ENCODE peak calls at places on chromosomes 16 and 17, in four cellular contexts. F is GM12865, P is mucosa of descending colon, S is cardiac fibroblast. R is an unnamed sample.

GRCh38 chr17:1299729-1300579 is 20.5 kb downstream of the TRARG1 start:
- DNase-seq in S (no peak), P (no peak), F (no peak), R (no peak)

GRCh38 chr16:57834936-57835335 is 32.6 kb upstream of the KIFC3 start:
- DNase-seq in P (no peak), S (no peak), F (no peak), R (no peak)

GRCh38 chr16:89007371-89008249 is 30.6 kb upstream of the CBFA2T3 start:
- DNase-seq in F (no peak), S (no peak), P (peak), R (no peak)

GRCh38 chr16:89289428-89290395 is 72.2 kb downstream of the ZNF778 start:
- DNase-seq in F (peak), P (peak), S (peak), R (no peak)

GRCh38 chr16:30600215-30600614 is 10.0 kb downstream of the ZNF689 start:
- DNase-seq in P (no peak), S (no peak), F (no peak), R (no peak)

GRCh38 chr17:51275381-51275780 is 15.0 kb downstream of the UTP18 start:
- DNase-seq in S (peak), P (no peak), F (no peak), R (no peak)

GRCh38 chr17:31582151-31582907 is 190.9 kb downstream of the RAB11FIP4 start:
- DNase-seq in P (no peak), S (peak), F (peak), R (peak)

GRCh38 chr17:42019509-42020404 is at the start of gene NKIRAS2:
- DNase-seq in P (peak), S (peak), F (peak), R (peak)

GRCh38 chr16:84062734-84063640 is 20.4 kb upstream of the SLC38A8 start:
- DNase-seq in P (peak), F (peak), S (peak), R (no peak)

GRCh38 chr17:78923660-78924453 is 1.3 kb downstream of the TIMP2 start:
- DNase-seq in P (peak), F (peak), S (no peak), R (peak)

GRCh38 chr17:29369831-29370735 is 20.1 kb upstream of the TAOK1 start:
- DNase-seq in F (peak), P (peak), S (peak), R (no peak)

GRCh38 chr16:1708083-1708767 is 2.2 kb downstream of the MAPK8IP3 start:
- DNase-seq in S (no peak), P (no peak), F (no peak), R (no peak)
- H3K4me3 ChIP-seq in S (peak), P (no peak), F (peak), R (no peak)

GRCh38 chr16:64983983-64984382 is 137.9 kb downstream of the CDH11 start:
- DNase-seq in F (peak), P (no peak), S (peak), R (no peak)
- TF ChIP-seq CTCF in F (peak), P (no peak), S (peak), R (peak)

GRCh38 chr16:85900031-85900792 is 1.2 kb downstream of the IRF8 start:
- DNase-seq in F (no peak), P (peak), S (no peak), R (no peak)

GRCh38 chr16:85901760-85902365 is 2.9 kb downstream of the IRF8 start:
- DNase-seq in S (no peak), F (no peak), P (no peak), R (no peak)

GRCh38 chr16:85899444-85899843 is 482 bp downstream of the IRF8 start:
- DNase-seq in F (no peak), P (no peak), S (no peak), R (no peak)

GRCh38 chr16:85902366-85903155 is 3.6 kb downstream of the IRF8 start:
- DNase-seq in P (no peak), S (no peak), F (peak), R (peak)

DNA sequence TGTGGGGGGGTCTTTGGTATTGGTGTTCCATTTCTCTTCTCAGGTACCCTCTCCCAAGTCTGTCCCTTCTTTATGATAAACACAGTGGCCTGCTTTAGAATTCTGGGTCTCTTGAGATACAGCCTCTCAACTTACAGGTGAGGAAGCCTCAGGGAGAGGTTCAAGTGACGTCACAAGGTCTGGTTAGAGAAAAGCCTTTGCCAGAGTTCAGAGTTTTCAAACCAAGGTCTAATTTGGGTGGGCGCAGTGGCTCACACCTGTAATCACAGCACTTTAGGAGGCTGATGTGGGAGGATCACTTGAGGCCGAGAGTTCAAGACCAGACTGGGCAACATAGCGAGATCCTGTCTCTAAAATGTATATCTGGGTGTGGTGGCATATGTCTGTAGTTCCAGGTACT is 2.1 kb downstream of the IRF8 start:
- DNase-seq in S (no peak), F (no peak), P (no peak), R (no peak)
- H3K4me3 ChIP-seq in S (no peak), F (peak), P (no peak), R (peak)

GRCh38 chr16:12390074-12390473 is 413.5 kb downstream of the SNX29 start:
- DNase-seq in P (no peak), F (no peak), S (no peak), R (no peak)

GRCh38 chr16:12393208-12393607 is 410.5 kb downstream of the CPPED1 start:
- DNase-seq in P (no peak), F (no peak), S (no peak), R (no peak)

GRCh38 chr16:12391974-12392373 is 411.7 kb downstream of the CPPED1 start:
- DNase-seq in F (no peak), P (no peak), S (no peak), R (no peak)

GRCh38 chr16:12390644-12391043 is 413.0 kb downstream of the CPPED1 start:
- DNase-seq in S (no peak), P (no peak), F (no peak), R (no peak)

DNA sequence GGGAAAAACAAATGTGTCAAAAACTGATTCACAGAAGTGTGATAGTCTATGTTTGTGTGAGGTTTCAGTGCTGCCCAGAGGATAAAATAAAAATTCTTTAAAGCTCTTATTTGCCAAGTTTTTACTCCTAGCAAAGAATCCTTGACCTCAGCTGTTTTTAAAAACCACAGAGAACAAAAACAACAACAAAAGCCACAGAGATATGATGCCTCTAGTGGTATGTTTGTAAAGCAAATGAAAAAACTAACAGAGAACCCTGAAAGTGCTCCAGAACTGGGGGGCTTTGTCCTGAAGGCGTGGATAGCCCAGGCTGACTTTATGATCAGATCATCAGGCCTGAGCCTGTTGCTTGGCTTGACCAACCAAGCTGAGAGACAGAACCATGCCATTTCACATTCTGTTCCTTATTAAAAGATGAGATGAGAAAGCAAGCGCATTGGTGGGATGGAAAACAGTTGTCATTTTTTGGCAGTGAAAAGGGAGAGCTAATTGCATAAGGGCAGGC is 411.1 kb downstream of the CPPED1 start:
- DNase-seq in P (no peak), F (no peak), S (no peak), R (no peak)
- TF ChIP-seq CTCF in P (no peak), F (no peak), S (peak), R (peak)

GRCh38 chr17:14304222-14304844 is 3.5 kb downstream of the HS3ST3B1 start:
- DNase-seq in S (no peak), P (no peak), F (no peak), R (no peak)
- H3K4me3 ChIP-seq in S (peak), P (no peak), F (no peak), R (no peak)

DNA sequence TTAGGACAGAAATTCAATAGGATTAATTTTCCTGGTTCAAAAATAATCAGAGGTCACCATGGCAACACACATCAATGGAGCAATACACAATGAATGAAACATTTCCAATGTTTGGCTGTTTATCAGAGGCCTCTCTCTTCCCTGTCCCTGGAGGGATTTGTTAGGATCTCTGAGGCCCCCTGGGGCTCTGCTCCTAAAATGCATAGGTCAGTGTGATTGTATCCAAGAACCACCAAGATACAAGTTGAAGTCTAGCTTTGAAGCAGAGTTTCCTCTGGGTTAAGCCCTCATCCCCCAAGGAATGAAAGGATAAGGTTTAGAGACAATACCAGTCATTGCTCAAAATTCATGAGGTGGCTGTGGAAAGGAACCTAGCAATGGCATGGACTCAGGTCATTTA is 561.2 kb upstream of the C16orf82 start:
- DNase-seq in P (no peak), F (no peak), S (no peak), R (no peak)
- TF ChIP-seq CTCF in P (no peak), F (no peak), S (no peak), R (no peak)

DNA sequence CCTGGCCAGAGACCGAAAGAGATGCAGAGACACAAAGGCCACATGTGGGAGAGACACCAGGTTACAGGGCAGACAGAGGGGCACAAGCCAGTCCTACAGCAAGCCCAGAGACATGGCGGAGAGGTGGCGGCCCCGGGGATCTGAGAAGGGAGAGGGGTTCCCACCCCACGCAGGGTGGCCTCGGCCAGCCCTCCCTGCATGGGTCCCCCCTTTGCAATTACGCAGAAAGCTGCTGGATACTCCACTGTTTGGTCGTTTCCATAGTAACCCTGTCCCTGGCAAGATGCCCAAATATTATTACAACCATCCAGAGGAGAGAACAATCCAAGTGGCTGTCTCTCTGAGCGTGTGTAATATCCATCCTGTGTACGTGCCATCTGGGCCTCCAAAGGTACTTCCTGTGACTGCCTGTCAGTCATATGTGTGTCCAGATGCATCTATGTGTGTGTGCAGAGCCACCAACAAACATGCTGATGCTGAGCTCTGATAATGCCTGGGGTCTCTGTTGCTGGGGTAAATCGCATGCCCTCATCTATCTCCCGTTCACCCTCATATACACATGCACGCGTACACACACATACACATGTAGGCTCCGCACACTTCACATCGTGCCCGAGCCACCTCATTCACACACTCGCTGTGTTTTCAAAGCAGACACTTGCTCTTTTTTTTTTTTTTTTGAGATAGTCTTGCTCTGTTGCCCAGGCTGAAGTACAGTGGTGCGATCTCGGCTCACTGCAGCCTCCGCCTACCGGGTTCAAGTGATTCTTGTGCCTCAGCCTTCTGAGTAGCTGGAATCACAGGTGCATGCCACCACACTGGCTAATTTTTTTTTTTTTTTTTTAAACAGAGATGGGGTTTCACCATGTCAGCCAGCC is 5.5 kb downstream of the PCGF2 start:
- DNase-seq in S (peak), P (no peak), F (no peak), R (no peak)
- H3K4me3 ChIP-seq in S (no peak), P (no peak), F (no peak), R (no peak)